ENCODE peak calls at places on chromosomes 11 and 22, in six cellular contexts. One of them, this sample, is unnamed.

GRCh38 chr22:29580200-29580810 is 608 bp downstream of the NIPSNAP1 start:
- DNase-seq in neural progenitor cell: peak; percentile 22
- DNase-seq in DND-41: peak; percentile 28
- DNase-seq in mammary epithelial cell: no peak
- DNase-seq in tibial artery: no peak
- DNase-seq in HCT116: no peak
- DNase-seq in this sample: no peak

GRCh38 chr11:65132988-65133700 is 1.2 kb downstream of the SYVN1 start:
- DNase-seq in HCT116: peak; percentile 64
- DNase-seq in mammary epithelial cell: peak; percentile 67
- DNase-seq in DND-41: no peak
- DNase-seq in neural progenitor cell: peak; percentile 54
- DNase-seq in tibial artery: peak; percentile 64
- DNase-seq in this sample: peak; percentile 57

GRCh38 chr22:41991111-41991510 is 7.5 kb upstream of the WBP2NL start:
- DNase-seq in DND-41: no peak
- DNase-seq in mammary epithelial cell: no peak
- DNase-seq in neural progenitor cell: no peak
- DNase-seq in HCT116: no peak
- DNase-seq in tibial artery: peak; percentile 31
- DNase-seq in this sample: no peak

GRCh38 chr11:43555811-43556210 is 124.7 kb upstream of the HSD17B12 start:
- DNase-seq in DND-41: no peak
- DNase-seq in HCT116: no peak
- DNase-seq in mammary epithelial cell: no peak
- DNase-seq in tibial artery: peak; percentile 77
- DNase-seq in neural progenitor cell: peak; percentile 46
- DNase-seq in this sample: no peak

GRCh38 chr11:77151804-77152513 is 23.9 kb downstream of the MYO7A start:
- DNase-seq in HCT116: no peak
- DNase-seq in neural progenitor cell: no peak
- DNase-seq in tibial artery: no peak
- DNase-seq in DND-41: peak; percentile 90
- DNase-seq in mammary epithelial cell: peak; percentile 8
- DNase-seq in this sample: no peak

GRCh38 chr11:111422494-111423249 is 43.6 kb upstream of the POU2AF1 start:
- DNase-seq in mammary epithelial cell: no peak
- DNase-seq in neural progenitor cell: peak; percentile 85
- DNase-seq in DND-41: peak; percentile 72
- DNase-seq in HCT116: peak; percentile 37
- DNase-seq in tibial artery: no peak
- DNase-seq in this sample: no peak

GRCh38 chr11:10502770-10503169 is 38.2 kb downstream of the RNF141 start:
- DNase-seq in HCT116: no peak
- DNase-seq in neural progenitor cell: no peak
- DNase-seq in DND-41: no peak
- DNase-seq in tibial artery: no peak
- DNase-seq in mammary epithelial cell: no peak
- DNase-seq in this sample: no peak

GRCh38 chr11:119814766-119815165 is 85.8 kb upstream of the NECTIN1 start:
- DNase-seq in DND-41: no peak
- DNase-seq in mammary epithelial cell: no peak
- DNase-seq in neural progenitor cell: no peak
- DNase-seq in tibial artery: no peak
- DNase-seq in HCT116: no peak
- DNase-seq in this sample: no peak

GRCh38 chr22:50471197-50471847 is 3.5 kb downstream of the SBF1 start:
- DNase-seq in HCT116: no peak
- DNase-seq in neural progenitor cell: no peak
- DNase-seq in DND-41: no peak
- DNase-seq in tibial artery: no peak
- DNase-seq in mammary epithelial cell: no peak
- DNase-seq in this sample: no peak

GRCh38 chr11:112321521-112322172 is 61.0 kb upstream of the PLET1 start:
- DNase-seq in tibial artery: no peak
- DNase-seq in mammary epithelial cell: peak; percentile 98
- DNase-seq in HCT116: peak; percentile 57
- DNase-seq in neural progenitor cell: no peak
- DNase-seq in DND-41: peak; percentile 85
- DNase-seq in this sample: peak; percentile 99

GRCh38 chr11:118434553-118435232 is 1.6 kb upstream of the KMT2A start:
- DNase-seq in mammary epithelial cell: peak; percentile 31
- DNase-seq in DND-41: peak; percentile 72
- DNase-seq in neural progenitor cell: peak; percentile 77
- DNase-seq in tibial artery: peak; percentile 68
- DNase-seq in HCT116: no peak
- DNase-seq in this sample: peak; percentile 28

GRCh38 chr11:45881708-45882368 is 3.6 kb upstream of the MAPK8IP1 start:
- DNase-seq in tibial artery: no peak
- DNase-seq in DND-41: no peak
- DNase-seq in mammary epithelial cell: no peak
- DNase-seq in HCT116: no peak
- DNase-seq in neural progenitor cell: no peak
- DNase-seq in this sample: no peak

GRCh38 chr11:61587951-61588695 is 7.2 kb upstream of the SYT7 start:
- DNase-seq in tibial artery: no peak
- DNase-seq in mammary epithelial cell: no peak
- DNase-seq in DND-41: peak; percentile 18
- DNase-seq in neural progenitor cell: peak; percentile 76
- DNase-seq in HCT116: peak; percentile 46
- DNase-seq in this sample: no peak

GRCh38 chr11:45473491-45473890 is 187.3 kb upstream of the SYT13 start:
- DNase-seq in DND-41: no peak
- DNase-seq in HCT116: no peak
- DNase-seq in mammary epithelial cell: no peak
- DNase-seq in tibial artery: peak; percentile 42
- DNase-seq in neural progenitor cell: no peak
- DNase-seq in this sample: no peak

GRCh38 chr11:130037058-130037457 is 32.6 kb upstream of the APLP2 start:
- DNase-seq in DND-41: no peak
- DNase-seq in HCT116: no peak
- DNase-seq in neural progenitor cell: no peak
- DNase-seq in mammary epithelial cell: peak; percentile 93
- DNase-seq in tibial artery: no peak
- DNase-seq in this sample: peak; percentile 94

GRCh38 chr11:86947541-86947940 is 7.7 kb downstream of the FZD4 start:
- DNase-seq in mammary epithelial cell: peak; percentile 11
- DNase-seq in DND-41: no peak
- DNase-seq in HCT116: no peak
- DNase-seq in neural progenitor cell: no peak
- DNase-seq in tibial artery: no peak
- DNase-seq in this sample: peak; percentile 39

GRCh38 chr11:122874991-122875390 is 7.6 kb upstream of the JHY start:
- DNase-seq in DND-41: no peak
- DNase-seq in HCT116: no peak
- DNase-seq in tibial artery: no peak
- DNase-seq in mammary epithelial cell: no peak
- DNase-seq in neural progenitor cell: no peak
- DNase-seq in this sample: no peak

GRCh38 chr11:129998905-129999304 is 3.7 kb downstream of the PRDM10 start:
- DNase-seq in mammary epithelial cell: no peak
- DNase-seq in DND-41: no peak
- DNase-seq in tibial artery: no peak
- DNase-seq in neural progenitor cell: no peak
- DNase-seq in HCT116: no peak
- DNase-seq in this sample: no peak

GRCh38 chr11:1746516-1746931 is 3.9 kb downstream of the IFITM10 start:
- DNase-seq in DND-41: no peak
- DNase-seq in HCT116: no peak
- DNase-seq in neural progenitor cell: no peak
- DNase-seq in tibial artery: peak; percentile 75
- DNase-seq in mammary epithelial cell: peak; percentile 89
- DNase-seq in this sample: no peak

GRCh38 chr11:11786771-11787170 is 55.0 kb upstream of the USP47 start:
- DNase-seq in HCT116: no peak
- DNase-seq in DND-41: no peak
- DNase-seq in neural progenitor cell: peak; percentile 25
- DNase-seq in mammary epithelial cell: no peak
- DNase-seq in tibial artery: no peak
- DNase-seq in this sample: no peak

GRCh38 chr11:122656073-122656630 is 630 bp downstream of the UBASH3B start:
- DNase-seq in HCT116: no peak
- DNase-seq in DND-41: peak; percentile 57
- DNase-seq in tibial artery: peak; percentile 69
- DNase-seq in neural progenitor cell: peak; percentile 82
- DNase-seq in mammary epithelial cell: peak; percentile 70
- DNase-seq in this sample: no peak

GRCh38 chr11:19931141-19931767 is 218.6 kb downstream of the NAV2 start:
- DNase-seq in tibial artery: no peak
- DNase-seq in HCT116: no peak
- DNase-seq in neural progenitor cell: peak; percentile 65
- DNase-seq in DND-41: no peak
- DNase-seq in mammary epithelial cell: no peak
- DNase-seq in this sample: no peak

GRCh38 chr11:47784785-47785381 is 17.7 kb upstream of the FNBP4 start:
- DNase-seq in neural progenitor cell: no peak
- DNase-seq in tibial artery: no peak
- DNase-seq in DND-41: no peak
- DNase-seq in HCT116: no peak
- DNase-seq in mammary epithelial cell: no peak
- DNase-seq in this sample: no peak

GRCh38 chr22:38455063-38455529 is at the start of gene KCNJ4:
- DNase-seq in mammary epithelial cell: no peak
- DNase-seq in HCT116: no peak
- DNase-seq in tibial artery: no peak
- DNase-seq in neural progenitor cell: no peak
- DNase-seq in DND-41: no peak
- DNase-seq in this sample: no peak

GRCh38 chr22:38454361-38455062 is 487 bp downstream of the KCNJ4 start:
- DNase-seq in DND-41: no peak
- DNase-seq in HCT116: no peak
- DNase-seq in neural progenitor cell: peak; percentile 62
- DNase-seq in tibial artery: no peak
- DNase-seq in mammary epithelial cell: no peak
- DNase-seq in this sample: no peak

GRCh38 chr22:38456841-38457699 is 2.1 kb upstream of the KCNJ4 start:
- DNase-seq in neural progenitor cell: no peak
- DNase-seq in DND-41: no peak
- DNase-seq in tibial artery: no peak
- DNase-seq in HCT116: no peak
- DNase-seq in mammary epithelial cell: no peak
- DNase-seq in this sample: no peak

GRCh38 chr22:38455530-38456271 is 702 bp upstream of the KCNJ4 start:
- DNase-seq in tibial artery: no peak
- DNase-seq in mammary epithelial cell: no peak
- DNase-seq in neural progenitor cell: peak; percentile 82
- DNase-seq in DND-41: peak; percentile 43
- DNase-seq in HCT116: no peak
- DNase-seq in this sample: no peak

GRCh38 chr22:38456272-38456837 is 1.4 kb upstream of the KCNJ4 start:
- DNase-seq in HCT116: no peak
- DNase-seq in mammary epithelial cell: no peak
- DNase-seq in tibial artery: no peak
- DNase-seq in neural progenitor cell: no peak
- DNase-seq in DND-41: no peak
- DNase-seq in this sample: no peak
- H3K27me3 ChIP-seq in HCT116: no peaks in the 10 kb centered on the region
- H3K27me3 ChIP-seq in mammary epithelial cell: peaks cover 10% of the 10 kb centered on the region
- H3K27me3 ChIP-seq in tibial artery: peaks cover 80% of the 10 kb centered on the region
- H3K27me3 ChIP-seq in neural progenitor cell: peaks cover 99% of the 10 kb centered on the region
- H3K27me3 ChIP-seq in DND-41: peaks cover 35% of the 10 kb centered on the region
- H3K27me3 ChIP-seq in this sample: peaks cover 93% of the 10 kb centered on the region

GRCh38 chr22:23225337-23225723 is 45.0 kb downstream of the BCR start:
- DNase-seq in HCT116: no peak
- DNase-seq in tibial artery: no peak
- DNase-seq in neural progenitor cell: no peak
- DNase-seq in mammary epithelial cell: no peak
- DNase-seq in DND-41: no peak
- DNase-seq in this sample: no peak

GRCh38 chr22:23228503-23228902 is 48.2 kb downstream of the BCR start:
- DNase-seq in neural progenitor cell: no peak
- DNase-seq in mammary epithelial cell: no peak
- DNase-seq in HCT116: no peak
- DNase-seq in tibial artery: no peak
- DNase-seq in DND-41: no peak
- DNase-seq in this sample: no peak

GRCh38 chr22:23227380-23227779 is 47.1 kb downstream of the BCR start:
- DNase-seq in neural progenitor cell: no peak
- DNase-seq in HCT116: no peak
- DNase-seq in mammary epithelial cell: no peak
- DNase-seq in tibial artery: no peak
- DNase-seq in DND-41: no peak
- DNase-seq in this sample: no peak

GRCh38 chr22:23225724-23226496 is 45.6 kb downstream of the BCR start:
- DNase-seq in HCT116: no peak
- DNase-seq in tibial artery: peak; percentile 91
- DNase-seq in mammary epithelial cell: peak; percentile 84
- DNase-seq in DND-41: peak; percentile 77
- DNase-seq in neural progenitor cell: no peak
- DNase-seq in this sample: peak; percentile 81

DNA sequence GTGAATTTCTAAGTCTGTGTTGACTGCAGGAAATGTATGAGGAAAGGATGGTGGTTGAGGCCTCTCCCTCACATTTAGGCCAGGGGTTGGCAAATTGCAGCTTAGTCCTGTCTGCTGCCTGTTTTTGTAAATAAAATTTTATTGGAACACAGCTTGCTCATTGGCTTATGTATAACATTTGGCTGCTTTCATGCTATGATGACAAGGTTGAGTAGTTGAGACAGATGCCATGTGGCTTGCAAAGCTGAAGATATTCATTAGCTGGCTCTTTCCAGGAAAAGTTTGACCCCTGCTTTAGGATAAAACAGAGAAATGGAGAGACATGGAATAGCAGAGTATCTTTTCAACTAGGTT is 46.2 kb downstream of the BCR start:
- DNase-seq in DND-41: no peak
- DNase-seq in neural progenitor cell: no peak
- DNase-seq in HCT116: no peak
- DNase-seq in mammary epithelial cell: no peak
- DNase-seq in tibial artery: no peak
- DNase-seq in this sample: no peak
- H3K4me1 ChIP-seq in DND-41: peaks cover 60% of the 10 kb centered on the region
- H3K4me1 ChIP-seq in neural progenitor cell: peaks cover 40% of the 10 kb centered on the region
- H3K4me1 ChIP-seq in HCT116: peaks cover 8% of the 10 kb centered on the region
- H3K4me1 ChIP-seq in mammary epithelial cell: peaks cover 43% of the 10 kb centered on the region
- H3K4me1 ChIP-seq in tibial artery: peaks cover 78% of the 10 kb centered on the region
- H3K4me1 ChIP-seq in this sample: peaks cover 14% of the 10 kb centered on the region

GRCh38 chr11:26963764-26964163 is 30.1 kb upstream of the FIBIN start:
- DNase-seq in HCT116: no peak
- DNase-seq in tibial artery: no peak
- DNase-seq in neural progenitor cell: no peak
- DNase-seq in mammary epithelial cell: no peak
- DNase-seq in DND-41: no peak
- DNase-seq in this sample: no peak
- H3K27me3 ChIP-seq in HCT116: no peaks in the 10 kb centered on the region
- H3K27me3 ChIP-seq in tibial artery: no peaks in the 10 kb centered on the region
- H3K27me3 ChIP-seq in neural progenitor cell: no peaks in the 10 kb centered on the region
- H3K27me3 ChIP-seq in mammary epithelial cell: no peaks in the 10 kb centered on the region
- H3K27me3 ChIP-seq in DND-41: no peaks in the 10 kb centered on the region
- H3K27me3 ChIP-seq in this sample: no peaks in the 10 kb centered on the region

DNA sequence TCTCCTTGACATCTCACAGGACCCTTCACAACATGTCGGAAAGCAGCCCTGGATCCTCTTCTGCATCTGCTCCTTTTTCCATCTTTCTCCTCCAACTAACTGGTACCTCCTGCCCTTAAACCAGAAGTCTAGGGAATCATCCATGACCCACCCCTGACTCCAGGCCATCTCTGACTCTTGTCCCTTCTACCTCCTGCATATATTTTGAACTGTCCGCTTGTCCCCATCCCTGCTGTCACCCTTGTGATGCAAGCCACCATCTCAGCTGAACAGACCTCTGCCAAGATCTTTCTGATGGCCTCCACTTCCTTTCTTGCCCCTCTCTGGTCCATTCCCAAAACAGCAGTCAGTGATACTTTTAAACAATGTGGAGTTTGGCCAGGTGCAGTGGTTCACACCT is 7.0 kb downstream of the RIBC2 start:
- DNase-seq in DND-41: no peak
- DNase-seq in mammary epithelial cell: no peak
- DNase-seq in HCT116: no peak
- DNase-seq in tibial artery: no peak
- DNase-seq in neural progenitor cell: no peak
- DNase-seq in this sample: no peak
- H3K4me1 ChIP-seq in DND-41: no peaks in the 10 kb centered on the region
- H3K4me1 ChIP-seq in mammary epithelial cell: no peaks in the 10 kb centered on the region
- H3K4me1 ChIP-seq in HCT116: no peaks in the 10 kb centered on the region
- H3K4me1 ChIP-seq in tibial artery: no peaks in the 10 kb centered on the region
- H3K4me1 ChIP-seq in neural progenitor cell: no peaks in the 10 kb centered on the region
- H3K4me1 ChIP-seq in this sample: no peaks in the 10 kb centered on the region